ENCODE peak calls at places on chromosomes 1 and 21, in four cellular contexts. J, T, Y and V are unnamed samples.

GRCh38 chr21:24895885-24896734 is 711.2 kb downstream of the MRPL39 start:
- DNase-seq in T (no peak), Y (peak), J (no peak), V (no peak)

GRCh38 chr1:196651637-196652215 is at the start of gene CFH:
- DNase-seq in J (no peak), Y (no peak), T (peak), V (no peak)

GRCh38 chr1:206898089-206898908 is 1.1 kb downstream of the IL24 start:
- DNase-seq in T (peak), J (no peak), Y (no peak), V (no peak)

GRCh38 chr1:30661311-30661710 is 62.1 kb downstream of the MATN1 start:
- DNase-seq in J (no peak), T (no peak), Y (no peak), V (no peak)

GRCh38 chr1:44537961-44538360 is 132.9 kb downstream of the RNF220 start:
- DNase-seq in Y (no peak), J (no peak), T (no peak), V (no peak)

GRCh38 chr1:108880850-108881249 is 4.1 kb downstream of the GPSM2 start:
- DNase-seq in T (no peak), J (no peak), Y (no peak), V (no peak)

GRCh38 chr1:20660363-20661234 is 570 bp downstream of the DDOST start:
- DNase-seq in T (no peak), J (no peak), Y (no peak), V (no peak)

GRCh38 chr1:53577141-53578100 is 118.2 kb downstream of the DMRTB1 start:
- DNase-seq in T (no peak), Y (no peak), J (no peak), V (no peak)

GRCh38 chr21:44834951-44835646 is 17.2 kb upstream of the SUMO3 start:
- DNase-seq in T (peak), J (no peak), Y (no peak), V (no peak)

GRCh38 chr1:33424205-33424604 is 6.7 kb downstream of the PHC2 start:
- DNase-seq in Y (no peak), J (no peak), T (no peak), V (no peak)

GRCh38 chr1:33428661-33429060 is 2.2 kb downstream of the PHC2 start:
- DNase-seq in J (no peak), Y (no peak), T (no peak), V (no peak)

GRCh38 chr1:33424610-33425009 is 6.3 kb downstream of the PHC2 start:
- DNase-seq in T (no peak), Y (no peak), J (no peak), V (no peak)

GRCh38 chr1:33426906-33427305 is 4.0 kb downstream of the PHC2 start:
- DNase-seq in Y (no peak), T (no peak), J (no peak), V (no peak)

GRCh38 chr1:33425900-33426299 is 5.0 kb downstream of the PHC2 start:
- DNase-seq in Y (no peak), T (no peak), J (no peak), V (no peak)
- TF ChIP-seq POLR2A in Y (no peak), T (no peak), J (no peak), V (no peak)

GRCh38 chr21:38787461-38788274 is 18.1 kb upstream of the ETS2 start:
- DNase-seq in Y (peak), T (peak), J (peak), V (peak)
- TF ChIP-seq POLR2A in Y (no peak), T (no peak), J (no peak), V (no peak)

DNA sequence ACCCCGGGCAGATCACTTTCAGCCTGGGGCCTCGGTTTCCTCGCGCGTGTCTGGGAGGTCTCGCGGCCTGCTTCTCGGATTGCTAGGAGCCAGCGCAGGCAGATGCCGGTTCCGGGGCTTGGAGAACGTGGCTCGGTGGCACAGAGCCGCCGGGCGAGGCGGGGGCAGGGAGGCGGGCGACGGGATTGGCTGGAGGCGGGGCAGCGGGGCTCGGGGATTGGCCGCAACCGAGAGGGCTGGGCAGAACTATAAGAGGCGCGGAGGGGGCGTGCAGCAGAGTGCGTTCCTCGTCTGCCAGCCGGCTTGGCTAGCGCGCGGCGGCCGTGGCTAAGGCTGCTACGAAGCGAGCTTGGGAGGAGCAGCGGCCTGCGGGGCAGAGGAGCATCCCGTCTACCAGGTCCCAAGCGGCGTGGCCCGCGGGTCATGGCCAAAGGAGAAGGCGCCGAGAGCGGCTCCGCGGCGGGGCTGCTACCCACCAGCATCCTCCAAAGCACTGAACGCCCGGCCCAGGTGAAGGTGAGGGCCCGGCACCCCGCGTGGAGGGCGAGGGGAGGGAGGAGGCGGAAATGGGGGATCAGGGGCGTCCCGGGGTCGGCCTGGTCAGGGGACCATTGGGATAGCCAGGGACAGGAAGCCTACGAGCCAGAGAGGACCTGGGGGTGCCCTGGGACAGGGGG is at the start of gene MFSD2A:
- DNase-seq in J (peak), Y (peak), T (peak), V (peak)
- TF ChIP-seq POLR2A in J (peak), Y (no peak), T (peak), V (peak)

GRCh38 chr1:151611832-151612505 is at the start of gene SNX27:
- DNase-seq in Y (peak), J (peak), T (peak), V (peak)
- TF ChIP-seq POLR2A in Y (peak), J (peak), T (peak), V (peak)

DNA sequence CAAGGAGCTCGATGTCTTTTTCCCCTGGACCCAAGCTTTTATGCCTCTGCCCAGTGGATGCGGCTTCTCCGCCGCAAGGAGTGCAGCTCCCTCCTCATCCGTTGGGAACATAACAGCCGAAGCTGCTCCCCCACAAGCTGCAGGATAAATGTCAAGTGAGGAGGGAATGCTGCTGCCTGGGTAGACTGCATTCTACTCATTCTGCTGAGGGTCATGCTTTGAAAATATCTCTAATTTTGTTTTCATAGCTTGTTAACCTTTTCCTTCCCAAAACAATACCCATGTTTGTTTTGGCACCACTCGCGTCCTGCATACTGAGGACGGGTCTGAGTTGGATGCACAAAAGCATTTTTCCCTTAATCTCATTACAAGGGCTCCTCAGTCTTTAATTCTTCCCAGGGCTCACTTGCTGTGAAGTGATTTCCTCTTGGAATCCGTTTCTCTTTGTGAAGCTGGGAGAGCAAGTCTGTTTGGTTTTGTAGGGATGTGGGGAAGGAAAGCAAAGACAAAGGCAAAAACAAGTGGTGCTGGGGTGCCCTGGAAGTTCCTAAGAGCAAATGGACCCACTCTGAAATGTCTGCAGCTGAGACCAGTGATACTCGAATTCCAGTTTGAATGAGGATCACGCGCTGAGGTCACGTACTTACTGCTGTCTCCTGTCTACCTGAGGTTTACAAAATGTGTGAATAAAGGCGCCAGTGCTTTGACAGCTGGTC is 134.0 kb upstream of the IRF2BP2 start:
- DNase-seq in Y (no peak), J (no peak), T (no peak), V (no peak)
- TF ChIP-seq POLR2A in Y (no peak), J (no peak), T (no peak), V (no peak)